ENCODE peak calls at places on chromosomes 5 and 9, in four cellular contexts. One of them, this sample, is unnamed.

GRCh38 chr5:159189310-159189709 is 20.0 kb downstream of the RNF145 start:
- DNase-seq in CD4-positive, alpha-beta T cell: no peak
- DNase-seq in brain microvascular endothelial cell: no peak
- DNase-seq in psoas muscle: no peak
- DNase-seq in this sample: no peak

GRCh38 chr9:131310833-131311554 is 21.5 kb downstream of the PLPP7 start:
- DNase-seq in CD4-positive, alpha-beta T cell: peak
- DNase-seq in brain microvascular endothelial cell: no peak
- DNase-seq in psoas muscle: peak
- DNase-seq in this sample: no peak

GRCh38 chr5:55509768-55510522 is 24.8 kb downstream of the PLPP1 start:
- DNase-seq in CD4-positive, alpha-beta T cell: no peak
- DNase-seq in brain microvascular endothelial cell: no peak
- DNase-seq in psoas muscle: no peak
- DNase-seq in this sample: no peak

GRCh38 chr5:73112359-73112758 is 8.0 kb upstream of the TMEM171 start:
- DNase-seq in CD4-positive, alpha-beta T cell: no peak
- DNase-seq in brain microvascular endothelial cell: no peak
- DNase-seq in psoas muscle: no peak
- DNase-seq in this sample: no peak

GRCh38 chr9:128361296-128361980 is 9.7 kb upstream of the URM1 start:
- DNase-seq in CD4-positive, alpha-beta T cell: no peak
- DNase-seq in brain microvascular endothelial cell: no peak
- DNase-seq in psoas muscle: no peak
- DNase-seq in this sample: no peak

GRCh38 chr5:35803221-35803651 is 53.5 kb upstream of the IL7R start:
- DNase-seq in CD4-positive, alpha-beta T cell: peak
- DNase-seq in brain microvascular endothelial cell: peak
- DNase-seq in psoas muscle: no peak
- DNase-seq in this sample: peak

GRCh38 chr5:125034331-125034730 is 287.9 kb upstream of the ZNF608 start:
- DNase-seq in CD4-positive, alpha-beta T cell: no peak
- DNase-seq in brain microvascular endothelial cell: no peak
- DNase-seq in psoas muscle: no peak
- DNase-seq in this sample: no peak

GRCh38 chr5:96629774-96630173 is 32.4 kb upstream of the CAST start:
- DNase-seq in CD4-positive, alpha-beta T cell: no peak
- DNase-seq in brain microvascular endothelial cell: peak
- DNase-seq in psoas muscle: no peak
- DNase-seq in this sample: no peak

GRCh38 chr5:117559005-117559844 is 984.6 kb upstream of the SEMA6A start:
- DNase-seq in CD4-positive, alpha-beta T cell: no peak
- DNase-seq in brain microvascular endothelial cell: no peak
- DNase-seq in psoas muscle: no peak
- DNase-seq in this sample: no peak

GRCh38 chr9:131254107-131254491 is 22.2 kb downstream of the FAM78A start:
- DNase-seq in CD4-positive, alpha-beta T cell: no peak
- DNase-seq in brain microvascular endothelial cell: no peak
- DNase-seq in psoas muscle: peak
- DNase-seq in this sample: no peak

GRCh38 chr9:18023332-18023731 is 444.5 kb downstream of the SH3GL2 start:
- DNase-seq in CD4-positive, alpha-beta T cell: no peak
- DNase-seq in brain microvascular endothelial cell: peak
- DNase-seq in psoas muscle: no peak
- DNase-seq in this sample: no peak

GRCh38 chr5:87541033-87541432 is 128.3 kb upstream of the CCNH start:
- DNase-seq in CD4-positive, alpha-beta T cell: no peak
- DNase-seq in brain microvascular endothelial cell: peak
- DNase-seq in psoas muscle: peak
- DNase-seq in this sample: peak

GRCh38 chr9:132970306-132971062 is 8.0 kb upstream of the GFI1B start:
- DNase-seq in CD4-positive, alpha-beta T cell: no peak
- DNase-seq in brain microvascular endothelial cell: no peak
- DNase-seq in psoas muscle: no peak
- DNase-seq in this sample: no peak

GRCh38 chr9:87322840-87323635 is 174.6 kb upstream of the DAPK1 start:
- DNase-seq in CD4-positive, alpha-beta T cell: no peak
- DNase-seq in brain microvascular endothelial cell: no peak
- DNase-seq in psoas muscle: no peak
- DNase-seq in this sample: no peak

GRCh38 chr9:81146684-81147337 is 542.5 kb downstream of the TLE1 start:
- DNase-seq in CD4-positive, alpha-beta T cell: no peak
- DNase-seq in brain microvascular endothelial cell: no peak
- DNase-seq in psoas muscle: no peak
- DNase-seq in this sample: no peak

GRCh38 chr5:100043475-100043874 is 491.7 kb upstream of the FAM174A start:
- DNase-seq in CD4-positive, alpha-beta T cell: no peak
- DNase-seq in brain microvascular endothelial cell: no peak
- DNase-seq in psoas muscle: no peak
- DNase-seq in this sample: no peak

GRCh38 chr5:154593091-154593490 is 115.1 kb upstream of the HAND1 start:
- DNase-seq in CD4-positive, alpha-beta T cell: no peak
- DNase-seq in brain microvascular endothelial cell: peak
- DNase-seq in psoas muscle: no peak
- DNase-seq in this sample: no peak

GRCh38 chr5:40984884-40985283 is 75.6 kb downstream of the C7 start:
- DNase-seq in CD4-positive, alpha-beta T cell: no peak
- DNase-seq in brain microvascular endothelial cell: peak
- DNase-seq in psoas muscle: no peak
- DNase-seq in this sample: no peak

GRCh38 chr9:35000535-35001284 is 11.2 kb downstream of the DNAJB5 start:
- DNase-seq in CD4-positive, alpha-beta T cell: no peak
- DNase-seq in brain microvascular endothelial cell: no peak
- DNase-seq in psoas muscle: no peak
- DNase-seq in this sample: no peak

GRCh38 chr9:131608469-131609115 is 63.3 kb downstream of the PRRT1B start:
- DNase-seq in CD4-positive, alpha-beta T cell: no peak
- DNase-seq in brain microvascular endothelial cell: peak
- DNase-seq in psoas muscle: peak
- DNase-seq in this sample: peak

GRCh38 chr5:180611140-180611850 is 20.0 kb upstream of the SCGB3A1 start:
- DNase-seq in CD4-positive, alpha-beta T cell: no peak
- DNase-seq in brain microvascular endothelial cell: no peak
- DNase-seq in psoas muscle: no peak
- DNase-seq in this sample: no peak

GRCh38 chr5:78522476-78523105 is 126.0 kb downstream of the LHFPL2 start:
- DNase-seq in CD4-positive, alpha-beta T cell: no peak
- DNase-seq in brain microvascular endothelial cell: no peak
- DNase-seq in psoas muscle: no peak
- DNase-seq in this sample: no peak
- H3K27ac ChIP-seq in CD4-positive, alpha-beta T cell: no peak
- H3K27ac ChIP-seq in brain microvascular endothelial cell: no peak
- H3K27ac ChIP-seq in psoas muscle: no peak
- H3K27ac ChIP-seq in this sample: no peak

DNA sequence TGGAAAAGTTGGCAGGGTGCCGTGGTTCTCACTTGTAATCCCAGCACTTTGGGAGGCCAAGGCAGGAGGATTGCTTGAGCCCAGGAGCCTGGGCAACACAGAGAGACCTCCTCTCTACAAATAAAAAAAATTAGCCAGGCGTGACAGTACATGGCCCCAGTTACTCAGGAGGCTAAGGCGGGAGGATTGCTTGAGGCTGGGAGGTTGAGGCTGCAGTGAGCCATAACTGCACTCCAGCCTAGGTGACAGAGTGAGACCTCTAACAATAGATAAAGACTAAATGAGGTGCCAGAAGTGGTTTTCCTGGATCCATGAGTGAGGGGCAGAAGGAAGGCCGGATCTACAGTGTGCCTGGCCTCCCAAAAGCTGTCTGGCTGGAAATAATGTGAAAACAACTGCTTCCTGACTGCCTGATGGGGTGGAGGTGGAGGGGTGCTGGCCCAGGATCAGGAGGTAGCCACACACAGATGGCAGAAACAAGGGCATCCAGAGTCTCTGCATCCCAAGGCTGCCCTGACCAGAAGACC is 4.1 kb downstream of the SHB start:
- DNase-seq in CD4-positive, alpha-beta T cell: no peak
- DNase-seq in brain microvascular endothelial cell: no peak
- DNase-seq in psoas muscle: no peak
- DNase-seq in this sample: no peak
- H3K27ac ChIP-seq in CD4-positive, alpha-beta T cell: no peak
- H3K27ac ChIP-seq in brain microvascular endothelial cell: no peak
- H3K27ac ChIP-seq in psoas muscle: no peak
- H3K27ac ChIP-seq in this sample: no peak

GRCh38 chr9:95010431-95010838 is 283.9 kb downstream of the AOPEP start:
- DNase-seq in CD4-positive, alpha-beta T cell: no peak
- DNase-seq in brain microvascular endothelial cell: no peak
- DNase-seq in psoas muscle: no peak
- DNase-seq in this sample: no peak

GRCh38 chr9:95014917-95015316 is 288.4 kb downstream of the AOPEP start:
- DNase-seq in CD4-positive, alpha-beta T cell: no peak
- DNase-seq in brain microvascular endothelial cell: no peak
- DNase-seq in psoas muscle: no peak
- DNase-seq in this sample: no peak

GRCh38 chr9:95012035-95012708 is 285.7 kb downstream of the AOPEP start:
- DNase-seq in CD4-positive, alpha-beta T cell: no peak
- DNase-seq in brain microvascular endothelial cell: no peak
- DNase-seq in psoas muscle: no peak
- DNase-seq in this sample: no peak

GRCh38 chr9:95015569-95015968 is 289.1 kb downstream of the AOPEP start:
- DNase-seq in CD4-positive, alpha-beta T cell: no peak
- DNase-seq in brain microvascular endothelial cell: no peak
- DNase-seq in psoas muscle: no peak
- DNase-seq in this sample: no peak

GRCh38 chr9:95012902-95013301 is 286.4 kb downstream of the AOPEP start:
- DNase-seq in CD4-positive, alpha-beta T cell: no peak
- DNase-seq in brain microvascular endothelial cell: no peak
- DNase-seq in psoas muscle: no peak
- DNase-seq in this sample: no peak
- H3K27ac ChIP-seq in CD4-positive, alpha-beta T cell: no peak
- H3K27ac ChIP-seq in brain microvascular endothelial cell: no peak
- H3K27ac ChIP-seq in psoas muscle: peak
- H3K27ac ChIP-seq in this sample: no peak

DNA sequence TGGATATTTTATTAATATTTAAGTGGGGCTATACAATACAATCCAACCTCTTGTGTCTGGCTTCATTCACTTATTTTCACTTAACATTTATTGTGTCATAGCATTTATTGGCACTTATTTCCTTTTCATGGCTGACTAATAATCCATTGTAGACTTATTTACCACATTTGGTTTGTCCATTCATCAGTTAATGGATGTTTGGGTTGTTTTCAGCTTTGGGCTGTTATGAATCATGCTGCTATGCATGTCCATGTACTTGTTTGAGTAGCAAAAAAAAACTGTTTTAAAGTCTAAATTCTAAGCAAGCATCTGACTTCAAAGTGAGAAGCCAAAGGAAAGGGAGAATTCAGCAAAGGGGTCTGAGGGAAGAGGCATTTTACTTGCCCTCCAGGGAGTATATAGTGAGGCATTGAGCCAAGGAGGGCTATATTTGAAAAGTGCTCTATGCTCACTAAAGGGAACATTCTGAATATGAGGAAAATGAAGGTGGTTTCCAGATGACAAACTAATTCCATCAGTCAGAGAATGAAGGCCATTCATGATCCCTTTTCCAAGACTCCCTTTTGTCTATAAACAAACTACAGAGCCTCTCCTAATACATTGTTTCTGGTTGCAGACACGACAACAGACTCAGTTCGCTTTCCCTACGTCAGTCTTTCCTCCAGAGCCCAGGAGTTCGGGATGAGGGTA is 532.8 kb upstream of the KLF4 start:
- DNase-seq in CD4-positive, alpha-beta T cell: no peak
- DNase-seq in brain microvascular endothelial cell: no peak
- DNase-seq in psoas muscle: no peak
- DNase-seq in this sample: no peak
- H3K27ac ChIP-seq in CD4-positive, alpha-beta T cell: no peak
- H3K27ac ChIP-seq in brain microvascular endothelial cell: no peak
- H3K27ac ChIP-seq in psoas muscle: no peak
- H3K27ac ChIP-seq in this sample: no peak

DNA sequence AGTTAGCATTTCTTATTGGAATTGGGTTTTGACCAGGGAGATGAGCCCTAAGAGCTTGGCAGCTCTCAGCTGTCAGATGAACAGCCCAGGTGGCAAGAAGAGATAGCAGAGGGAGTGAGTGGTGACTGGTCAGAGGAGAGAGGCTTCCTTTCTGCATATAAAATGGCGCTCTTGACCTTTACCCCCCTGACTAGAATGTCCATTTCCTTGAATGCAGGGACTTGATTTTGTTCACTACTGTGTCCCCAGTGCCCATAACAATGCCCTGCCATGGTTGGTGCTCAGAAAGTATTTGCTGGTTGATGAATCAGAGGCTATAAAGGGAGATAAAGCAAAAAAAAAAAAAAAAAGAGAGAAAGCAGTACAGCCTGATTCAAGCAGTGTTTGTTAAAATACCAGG is 7.2 kb downstream of the CHMP5 start:
- DNase-seq in CD4-positive, alpha-beta T cell: no peak
- DNase-seq in brain microvascular endothelial cell: no peak
- DNase-seq in psoas muscle: no peak
- DNase-seq in this sample: no peak
- H3K27ac ChIP-seq in CD4-positive, alpha-beta T cell: no peak
- H3K27ac ChIP-seq in brain microvascular endothelial cell: no peak
- H3K27ac ChIP-seq in psoas muscle: no peak
- H3K27ac ChIP-seq in this sample: no peak

DNA sequence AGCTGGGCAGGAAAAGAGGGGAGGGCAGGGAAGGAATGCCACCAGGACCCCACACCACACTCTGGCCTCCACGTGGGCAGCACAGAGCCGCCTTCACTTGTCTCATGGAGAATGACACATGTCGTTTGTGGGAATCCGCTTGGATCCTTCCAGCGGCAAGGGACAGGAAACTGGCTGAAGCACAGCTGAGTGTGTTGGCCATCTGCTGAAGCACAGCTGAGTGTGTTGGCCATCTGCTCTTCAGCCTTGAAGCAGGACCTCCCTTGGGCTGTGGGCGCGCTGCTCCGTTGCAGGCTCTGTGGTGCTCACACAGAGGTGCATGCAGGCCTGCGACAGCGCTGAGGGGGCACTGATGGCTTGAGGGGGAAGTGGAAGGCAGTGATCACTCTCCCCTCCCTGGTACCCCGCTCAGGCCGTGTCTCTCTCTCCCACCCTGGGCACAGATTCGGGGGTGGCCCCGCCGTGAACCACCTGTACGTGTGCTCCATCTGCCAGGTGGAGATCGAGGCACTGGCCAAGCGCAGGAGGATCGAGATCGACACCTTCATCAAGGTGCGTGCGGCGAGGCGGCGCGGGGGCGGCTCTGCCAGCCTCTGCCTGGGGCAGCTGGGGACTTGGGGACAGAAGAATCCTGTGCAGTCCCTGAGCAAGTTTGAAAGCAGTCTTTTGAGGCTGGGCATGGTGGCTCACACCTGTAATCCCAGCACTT is 40.6 kb downstream of the USP20 start:
- DNase-seq in CD4-positive, alpha-beta T cell: no peak
- DNase-seq in brain microvascular endothelial cell: no peak
- DNase-seq in psoas muscle: peak
- DNase-seq in this sample: no peak
- H3K27ac ChIP-seq in CD4-positive, alpha-beta T cell: no peak
- H3K27ac ChIP-seq in brain microvascular endothelial cell: no peak
- H3K27ac ChIP-seq in psoas muscle: no peak
- H3K27ac ChIP-seq in this sample: no peak

GRCh38 chr9:91817106-91817492 is 132.9 kb downstream of the ROR2 start:
- DNase-seq in CD4-positive, alpha-beta T cell: no peak
- DNase-seq in brain microvascular endothelial cell: no peak
- DNase-seq in psoas muscle: peak
- DNase-seq in this sample: no peak

GRCh38 chr9:91818647-91819403 is 131.2 kb downstream of the ROR2 start:
- DNase-seq in CD4-positive, alpha-beta T cell: no peak
- DNase-seq in brain microvascular endothelial cell: no peak
- DNase-seq in psoas muscle: peak
- DNase-seq in this sample: no peak

GRCh38 chr9:91817493-91818225 is 132.4 kb downstream of the ROR2 start:
- DNase-seq in CD4-positive, alpha-beta T cell: no peak
- DNase-seq in brain microvascular endothelial cell: peak
- DNase-seq in psoas muscle: peak
- DNase-seq in this sample: no peak

GRCh38 chr9:91816356-91816755 is 133.7 kb downstream of the ROR2 start:
- DNase-seq in CD4-positive, alpha-beta T cell: no peak
- DNase-seq in brain microvascular endothelial cell: no peak
- DNase-seq in psoas muscle: peak
- DNase-seq in this sample: no peak

GRCh38 chr9:91818226-91818587 is 131.8 kb downstream of the ROR2 start:
- DNase-seq in CD4-positive, alpha-beta T cell: no peak
- DNase-seq in brain microvascular endothelial cell: no peak
- DNase-seq in psoas muscle: peak
- DNase-seq in this sample: no peak
- H3K27ac ChIP-seq in CD4-positive, alpha-beta T cell: no peak
- H3K27ac ChIP-seq in brain microvascular endothelial cell: no peak
- H3K27ac ChIP-seq in psoas muscle: no peak
- H3K27ac ChIP-seq in this sample: no peak

This sample was measured in caudate nucleus.